ENCODE peak calls at places on chromosomes 4 and X, in eight cellular contexts. H is omental fat pad; Y is aorta; S is A549; P is stimulated activated CD8-positive, alpha-beta memory T cell treated with anti-CD3 and anti-CD28 coated beads, Interleukin-7, amount 100 ng/mL, for 24 hours; Q is left kidney; D is nephron progenitor cell; J is ureter. N is an unnamed sample.

GRCh38 chrX:69109706-69110635 is 55.3 kb downstream of the PJA1 start:
- DNase-seq in H (no peak), Y (no peak), S (peak; percentile 84), P (no peak), Q (no peak), D (no peak), J (no peak), N (no peak)

GRCh38 chr4:187598246-187598645 is 397.3 kb upstream of the ZFP42 start:
- DNase-seq in H (no peak), Y (no peak), S (no peak), P (no peak), Q (no peak), D (no peak), J (no peak), N (no peak)

GRCh38 chrX:151402719-151403390 is 5.8 kb downstream of the VMA21 start:
- DNase-seq in H (no peak), Y (no peak), S (no peak), P (no peak), Q (no peak), D (no peak), J (no peak), N (no peak)

GRCh38 chr4:87089368-87089767 is 131.1 kb downstream of the KLHL8 start:
- DNase-seq in H (no peak), Y (no peak), S (no peak), P (no peak), Q (peak; percentile 85), D (no peak), J (no peak), N (no peak)

GRCh38 chrX:27236681-27237080 is 226.5 kb downstream of the PPP4R3C start:
- DNase-seq in H (no peak), Y (no peak), S (no peak), P (no peak), Q (no peak), D (no peak), J (no peak), N (no peak)

GRCh38 chr4:6137747-6138135 is 62.6 kb downstream of the JAKMIP1 start:
- DNase-seq in H (no peak), Y (no peak), S (no peak), P (no peak), Q (no peak), D (no peak), J (no peak), N (no peak)

GRCh38 chrX:48942895-48943294 is 14.5 kb downstream of the OTUD5 start:
- DNase-seq in H (no peak), Y (peak; percentile 0), S (no peak), P (no peak), Q (no peak), D (no peak), J (no peak), N (no peak)

GRCh38 chr4:185394568-185395254 is 1.0 kb downstream of the LRP2BP start:
- DNase-seq in H (no peak), Y (no peak), S (no peak), P (no peak), Q (no peak), D (no peak), J (no peak), N (no peak)

GRCh38 chr4:10457255-10457801 is at the start of gene ZNF518B:
- DNase-seq in H (no peak), Y (peak; percentile 73), S (peak; percentile 65), P (peak; percentile 48), Q (peak; percentile 91), D (peak; percentile 72), J (peak; percentile 71), N (no peak)

GRCh38 chr4:101279377-101279871 is 67.9 kb downstream of the PPP3CA start:
- DNase-seq in H (no peak), Y (peak; percentile 62), S (peak; percentile 46), P (no peak), Q (peak; percentile 31), D (no peak), J (peak; percentile 54), N (peak; percentile 73)

GRCh38 chrX:104318330-104319009 is 63.7 kb upstream of the ESX1 start:
- DNase-seq in H (no peak), Y (no peak), S (peak; percentile 79), P (no peak), Q (no peak), D (no peak), J (peak; percentile 44), N (no peak)

GRCh38 chr4:176271749-176272148 is 2.7 kb upstream of the ASB5 start:
- DNase-seq in H (no peak), Y (no peak), S (peak; percentile 25), P (no peak), Q (no peak), D (no peak), J (no peak), N (no peak)

GRCh38 chr4:157792716-157793115 is 380.1 kb downstream of the GASK1B start:
- DNase-seq in H (no peak), Y (no peak), S (no peak), P (no peak), Q (no peak), D (no peak), J (no peak), N (no peak)

GRCh38 chrX:10286195-10286594 is 129.4 kb downstream of the CLCN4 start:
- DNase-seq in H (no peak), Y (no peak), S (no peak), P (no peak), Q (no peak), D (no peak), J (no peak), N (no peak)

GRCh38 chr4:8221476-8221875 is 22.4 kb downstream of the SH3TC1 start:
- DNase-seq in H (no peak), Y (no peak), S (no peak), P (no peak), Q (no peak), D (no peak), J (no peak), N (no peak)

GRCh38 chr4:721261-722171 is 15.9 kb downstream of the PCGF3 start:
- DNase-seq in H (no peak), Y (no peak), S (no peak), P (no peak), Q (no peak), D (no peak), J (no peak), N (no peak)

GRCh38 chr4:14449308-14449707 is 553.0 kb upstream of the CPEB2 start:
- DNase-seq in H (no peak), Y (no peak), S (no peak), P (no peak), Q (no peak), D (no peak), J (no peak), N (no peak)

GRCh38 chr4:78596111-78596742 is 44.7 kb downstream of the ANXA3 start:
- DNase-seq in H (no peak), Y (no peak), S (no peak), P (no peak), Q (no peak), D (no peak), J (no peak), N (no peak)

GRCh38 chr4:74189331-74190043 is 31.6 kb downstream of the MTHFD2L start:
- DNase-seq in H (no peak), Y (no peak), S (peak; percentile 69), P (no peak), Q (peak; percentile 71), D (peak; percentile 10), J (no peak), N (no peak)

GRCh38 chr4:123452585-123452984 is 56.0 kb downstream of the SPRY1 start:
- DNase-seq in H (peak; percentile 80), Y (peak; percentile 80), S (peak; percentile 11), P (no peak), Q (no peak), D (no peak), J (peak; percentile 54), N (no peak)

GRCh38 chrX:132435222-132435621 is 53.6 kb downstream of the MBNL3 start:
- DNase-seq in H (no peak), Y (no peak), S (no peak), P (no peak), Q (no peak), D (no peak), J (no peak), N (no peak)

GRCh38 chrX:77960567-77960966 is 8.9 kb downstream of the PGAM4 start:
- DNase-seq in H (no peak), Y (no peak), S (no peak), P (no peak), Q (no peak), D (no peak), J (no peak), N (no peak)

GRCh38 chr4:123397276-123398150 is 918 bp downstream of the SPRY1 start:
- DNase-seq in H (no peak), Y (peak; percentile 72), S (peak; percentile 41), P (peak; percentile 5), Q (peak; percentile 88), D (peak; percentile 62), J (peak; percentile 74), N (no peak)

GRCh38 chrX:148647666-148648065 is 147.2 kb downstream of the AFF2 start:
- DNase-seq in H (no peak), Y (no peak), S (no peak), P (no peak), Q (no peak), D (no peak), J (no peak), N (no peak)

GRCh38 chr4:177107288-177107901 is 202.3 kb upstream of the NEIL3 start:
- DNase-seq in H (no peak), Y (no peak), S (no peak), P (no peak), Q (no peak), D (no peak), J (no peak), N (no peak)

GRCh38 chr4:147829401-147830101 is 97.7 kb downstream of the ARHGAP10 start:
- DNase-seq in H (no peak), Y (no peak), S (no peak), P (no peak), Q (no peak), D (no peak), J (peak; percentile 77), N (no peak)

GRCh38 chr4:478373-478772 is 20.6 kb downstream of the ZNF721 start:
- DNase-seq in H (no peak), Y (no peak), S (no peak), P (no peak), Q (no peak), D (no peak), J (no peak), N (no peak)

GRCh38 chr4:64230709-64231310 is 178.4 kb downstream of the TECRL start:
- DNase-seq in H (no peak), Y (no peak), S (peak; percentile 14), P (no peak), Q (peak; percentile 15), D (no peak), J (no peak), N (no peak)

GRCh38 chr4:80321776-80322175 is 13.8 kb upstream of the CFAP299 start:
- DNase-seq in H (no peak), Y (no peak), S (no peak), P (no peak), Q (no peak), D (no peak), J (no peak), N (no peak)

N was measured in brain pericyte.